ENCODE peak calls at places on chromosome 1, in eight cellular contexts. D, J, S, Y, R, Z, B and E are unnamed samples.

GRCh38 chr1:14113841-14114567 is 414.0 kb downstream of the PRDM2 start:
- DNase-seq in Z (peak; percentile 46), R (peak; percentile 46), J (no peak), B (no peak), Y (peak; percentile 46), D (no peak), S (peak; percentile 51), E (peak; percentile 68)

GRCh38 chr1:2468041-2468472 is 8.0 kb upstream of the PLCH2 start:
- DNase-seq in S (peak; percentile 65), B (peak; percentile 26), Z (no peak), R (no peak), J (peak; percentile 51), Y (no peak), D (no peak), E (no peak)

GRCh38 chr1:30507391-30508174 is 215.8 kb downstream of the MATN1 start:
- DNase-seq in D (no peak), R (no peak), B (no peak), S (no peak), J (no peak), Y (no peak), Z (no peak), E (no peak)

GRCh38 chr1:202677433-202677832 is 32.8 kb downstream of the SYT2 start:
- DNase-seq in J (no peak), B (no peak), Z (no peak), S (no peak), R (no peak), D (no peak), Y (no peak), E (no peak)

GRCh38 chr1:11301593-11301992 is 28.6 kb downstream of the UBIAD1 start:
- DNase-seq in Z (no peak), Y (no peak), D (no peak), R (no peak), J (no peak), B (no peak), S (peak; percentile 91), E (no peak)

GRCh38 chr1:158274797-158275196 is 14.9 kb upstream of the CD1C start:
- DNase-seq in Z (no peak), B (no peak), J (no peak), Y (no peak), S (no peak), D (no peak), R (no peak), E (no peak)

GRCh38 chr1:96234299-96234698 is 487.3 kb upstream of the PTBP2 start:
- DNase-seq in J (no peak), B (no peak), S (no peak), Z (no peak), R (peak; percentile 10), D (no peak), Y (peak; percentile 61), E (peak; percentile 74)

GRCh38 chr1:8740034-8740449 is 77.4 kb downstream of the RERE start:
- DNase-seq in R (peak; percentile 24), J (no peak), B (no peak), Y (no peak), S (no peak), D (no peak), Z (no peak), E (no peak)

GRCh38 chr1:116824631-116825399 is 70.6 kb downstream of the CD2 start:
- DNase-seq in B (no peak), Z (no peak), R (no peak), J (no peak), Y (no peak), S (peak; percentile 15), D (no peak), E (no peak)

GRCh38 chr1:167542109-167543032 is 11.2 kb downstream of the CREG1 start:
- DNase-seq in B (no peak), S (no peak), Z (no peak), D (no peak), J (no peak), Y (no peak), R (no peak), E (no peak)

GRCh38 chr1:44505210-44505993 is 100.3 kb downstream of the RNF220 start:
- DNase-seq in B (no peak), Y (no peak), J (no peak), S (no peak), D (no peak), Z (no peak), R (no peak), E (no peak)

GRCh38 chr1:16375521-16376359 is 8.7 kb downstream of the SZRD1 start:
- DNase-seq in J (no peak), Y (no peak), B (no peak), S (no peak), Z (no peak), R (no peak), D (no peak), E (no peak)

GRCh38 chr1:120178799-120179419 is 2.6 kb upstream of the SEC22B start:
- DNase-seq in J (no peak), B (no peak), D (no peak), R (no peak), Y (no peak), S (peak; percentile 3), Z (no peak), E (no peak)

GRCh38 chr1:241828576-241828975 is 19.4 kb upstream of the EXO1 start:
- DNase-seq in Y (no peak), S (peak; percentile 10), R (no peak), D (no peak), B (no peak), J (no peak), Z (no peak), E (no peak)

GRCh38 chr1:214603819-214604252 is 841 bp downstream of the CENPF start:
- DNase-seq in Y (no peak), S (peak; percentile 60), J (no peak), D (no peak), B (no peak), R (no peak), Z (no peak), E (no peak)